ENCODE peak calls at places on chromosomes 12 and 14, in five cellular contexts. One of them, this sample, is unnamed.

GRCh38 chr12:65121049-65121955 is at the start of gene WIF1:
- DNase-seq in nephron progenitor cell: peak
- DNase-seq in ovary: no peak
- DNase-seq in fibroblast of the aortic adventitia: no peak
- DNase-seq in heart left ventricle: peak
- DNase-seq in this sample: no peak

GRCh38 chr12:117035287-117035686 is 63.9 kb downstream of the TESC start:
- DNase-seq in ovary: peak
- DNase-seq in fibroblast of the aortic adventitia: no peak
- DNase-seq in nephron progenitor cell: no peak
- DNase-seq in heart left ventricle: no peak
- DNase-seq in this sample: no peak

GRCh38 chr14:79543966-79544365 is 667.3 kb downstream of the DIO2 start:
- DNase-seq in heart left ventricle: no peak
- DNase-seq in nephron progenitor cell: no peak
- DNase-seq in fibroblast of the aortic adventitia: peak
- DNase-seq in ovary: no peak
- DNase-seq in this sample: no peak

GRCh38 chr12:115474525-115475353 is 790.8 kb upstream of the TBX3 start:
- DNase-seq in heart left ventricle: no peak
- DNase-seq in nephron progenitor cell: no peak
- DNase-seq in ovary: no peak
- DNase-seq in fibroblast of the aortic adventitia: no peak
- DNase-seq in this sample: no peak

GRCh38 chr12:82524636-82525035 is 162.1 kb upstream of the TMTC2 start:
- DNase-seq in nephron progenitor cell: no peak
- DNase-seq in fibroblast of the aortic adventitia: no peak
- DNase-seq in ovary: no peak
- DNase-seq in heart left ventricle: no peak
- DNase-seq in this sample: no peak

GRCh38 chr14:91413547-91414474 is 3.8 kb downstream of the CCDC88C start:
- DNase-seq in ovary: no peak
- DNase-seq in nephron progenitor cell: no peak
- DNase-seq in fibroblast of the aortic adventitia: no peak
- DNase-seq in heart left ventricle: no peak
- DNase-seq in this sample: no peak

GRCh38 chr12:118055144-118055557 is 5.8 kb downstream of the WSB2 start:
- DNase-seq in heart left ventricle: no peak
- DNase-seq in fibroblast of the aortic adventitia: no peak
- DNase-seq in nephron progenitor cell: peak
- DNase-seq in ovary: peak
- DNase-seq in this sample: peak

GRCh38 chr12:115190191-115190590 is 506.2 kb upstream of the TBX3 start:
- DNase-seq in heart left ventricle: no peak
- DNase-seq in fibroblast of the aortic adventitia: no peak
- DNase-seq in nephron progenitor cell: no peak
- DNase-seq in ovary: no peak
- DNase-seq in this sample: no peak

GRCh38 chr14:20191396-20191795 is 700 bp downstream of the OR11G2 start:
- DNase-seq in ovary: no peak
- DNase-seq in nephron progenitor cell: no peak
- DNase-seq in fibroblast of the aortic adventitia: no peak
- DNase-seq in heart left ventricle: no peak
- DNase-seq in this sample: no peak

GRCh38 chr12:46585854-46586621 is 213.5 kb upstream of the SLC38A2 start:
- DNase-seq in ovary: no peak
- DNase-seq in nephron progenitor cell: peak
- DNase-seq in heart left ventricle: no peak
- DNase-seq in fibroblast of the aortic adventitia: peak
- DNase-seq in this sample: peak

GRCh38 chr14:50520947-50521815 is 11.2 kb downstream of the MAP4K5 start:
- DNase-seq in nephron progenitor cell: no peak
- DNase-seq in ovary: no peak
- DNase-seq in heart left ventricle: no peak
- DNase-seq in fibroblast of the aortic adventitia: peak
- DNase-seq in this sample: peak

GRCh38 chr14:101955695-101956161 is 8.6 kb upstream of the DYNC1H1 start:
- DNase-seq in fibroblast of the aortic adventitia: no peak
- DNase-seq in nephron progenitor cell: no peak
- DNase-seq in ovary: peak
- DNase-seq in heart left ventricle: no peak
- DNase-seq in this sample: no peak

GRCh38 chr12:115620816-115621215 is 656.7 kb downstream of the MED13L start:
- DNase-seq in nephron progenitor cell: no peak
- DNase-seq in fibroblast of the aortic adventitia: no peak
- DNase-seq in ovary: no peak
- DNase-seq in heart left ventricle: no peak
- DNase-seq in this sample: no peak

GRCh38 chr14:105077649-105077995 is 12.4 kb upstream of the GPR132 start:
- DNase-seq in ovary: no peak
- DNase-seq in heart left ventricle: no peak
- DNase-seq in fibroblast of the aortic adventitia: no peak
- DNase-seq in nephron progenitor cell: no peak
- DNase-seq in this sample: no peak

GRCh38 chr14:68961781-68962584 is 17.1 kb downstream of the ACTN1 start:
- DNase-seq in fibroblast of the aortic adventitia: no peak
- DNase-seq in nephron progenitor cell: peak
- DNase-seq in ovary: no peak
- DNase-seq in heart left ventricle: no peak
- DNase-seq in this sample: no peak

GRCh38 chr12:3141339-3142321 is 64.5 kb downstream of the TSPAN9 start:
- DNase-seq in ovary: no peak
- DNase-seq in nephron progenitor cell: no peak
- DNase-seq in fibroblast of the aortic adventitia: no peak
- DNase-seq in heart left ventricle: peak
- DNase-seq in this sample: no peak

GRCh38 chr12:54216580-54217308 is 28.0 kb upstream of the SMUG1 start:
- DNase-seq in ovary: peak
- DNase-seq in heart left ventricle: peak
- DNase-seq in nephron progenitor cell: peak
- DNase-seq in fibroblast of the aortic adventitia: peak
- DNase-seq in this sample: peak

GRCh38 chr12:1670244-1670814 is 20.5 kb upstream of the ADIPOR2 start:
- DNase-seq in nephron progenitor cell: no peak
- DNase-seq in heart left ventricle: no peak
- DNase-seq in fibroblast of the aortic adventitia: no peak
- DNase-seq in ovary: no peak
- DNase-seq in this sample: no peak

GRCh38 chr12:104715562-104716182 is 242.4 kb downstream of the SLC41A2 start:
- DNase-seq in fibroblast of the aortic adventitia: no peak
- DNase-seq in heart left ventricle: no peak
- DNase-seq in ovary: no peak
- DNase-seq in nephron progenitor cell: no peak
- DNase-seq in this sample: no peak

GRCh38 chr12:110403146-110403974 is at the start of gene ANAPC7:
- DNase-seq in nephron progenitor cell: peak
- DNase-seq in fibroblast of the aortic adventitia: peak
- DNase-seq in ovary: peak
- DNase-seq in heart left ventricle: peak
- DNase-seq in this sample: peak
- TF ChIP-seq CTCF in nephron progenitor cell: no peak
- TF ChIP-seq CTCF in fibroblast of the aortic adventitia: peak
- TF ChIP-seq CTCF in ovary: no peak
- TF ChIP-seq CTCF in heart left ventricle: no peak
- TF ChIP-seq CTCF in this sample: no peak

GRCh38 chr12:93829073-93829472 is 151.9 kb downstream of the CRADD start:
- DNase-seq in fibroblast of the aortic adventitia: no peak
- DNase-seq in heart left ventricle: no peak
- DNase-seq in nephron progenitor cell: no peak
- DNase-seq in ovary: no peak
- DNase-seq in this sample: no peak
- TF ChIP-seq CTCF in fibroblast of the aortic adventitia: no peak
- TF ChIP-seq CTCF in heart left ventricle: no peak
- TF ChIP-seq CTCF in nephron progenitor cell: no peak
- TF ChIP-seq CTCF in ovary: no peak
- TF ChIP-seq CTCF in this sample: no peak

DNA sequence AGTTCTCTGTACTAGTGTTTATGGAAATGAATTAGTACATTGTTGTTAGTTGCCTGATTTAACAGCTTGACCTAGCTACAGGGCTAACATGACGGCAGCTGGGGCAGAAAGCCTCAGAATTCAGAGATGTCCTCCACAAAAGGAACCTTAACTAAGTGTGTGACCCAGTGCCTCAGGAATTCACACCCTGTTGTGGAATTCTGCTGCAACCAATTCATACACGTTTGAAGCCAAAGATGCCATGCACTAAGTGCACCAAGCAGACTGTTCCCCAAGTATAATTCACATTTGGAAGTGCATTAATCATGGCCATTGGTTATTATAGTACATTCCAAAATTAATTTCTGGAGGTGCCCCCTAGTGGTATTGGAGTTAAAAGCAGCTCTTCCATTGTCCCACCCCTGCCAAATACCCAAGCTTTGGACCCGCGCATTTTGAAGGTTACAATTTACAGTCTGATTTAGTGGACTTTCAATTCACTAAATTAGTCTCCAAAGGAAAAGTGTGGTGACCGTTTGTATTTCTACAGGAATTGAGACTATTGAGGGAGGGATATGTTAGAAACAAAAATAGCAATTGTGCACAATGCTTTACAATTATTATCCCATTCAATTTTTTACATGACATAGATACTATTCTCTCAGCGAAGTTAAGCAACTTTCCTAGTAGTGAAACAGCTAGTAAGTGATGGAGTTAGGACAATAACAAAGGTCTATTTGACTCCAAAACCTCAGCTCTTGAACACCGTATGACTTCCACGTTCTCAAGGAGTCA is 85.9 kb downstream of the PAX9 start:
- DNase-seq in fibroblast of the aortic adventitia: peak
- DNase-seq in heart left ventricle: no peak
- DNase-seq in nephron progenitor cell: no peak
- DNase-seq in ovary: no peak
- DNase-seq in this sample: no peak
- TF ChIP-seq CTCF in fibroblast of the aortic adventitia: peak
- TF ChIP-seq CTCF in heart left ventricle: no peak
- TF ChIP-seq CTCF in nephron progenitor cell: peak
- TF ChIP-seq CTCF in ovary: no peak
- TF ChIP-seq CTCF in this sample: no peak

GRCh38 chr14:75675265-75675960 is 14.4 kb downstream of the TTLL5 start:
- DNase-seq in ovary: no peak
- DNase-seq in nephron progenitor cell: no peak
- DNase-seq in heart left ventricle: no peak
- DNase-seq in fibroblast of the aortic adventitia: no peak
- DNase-seq in this sample: no peak
- TF ChIP-seq CTCF in ovary: no peak
- TF ChIP-seq CTCF in nephron progenitor cell: no peak
- TF ChIP-seq CTCF in heart left ventricle: no peak
- TF ChIP-seq CTCF in fibroblast of the aortic adventitia: no peak
- TF ChIP-seq CTCF in this sample: no peak

DNA sequence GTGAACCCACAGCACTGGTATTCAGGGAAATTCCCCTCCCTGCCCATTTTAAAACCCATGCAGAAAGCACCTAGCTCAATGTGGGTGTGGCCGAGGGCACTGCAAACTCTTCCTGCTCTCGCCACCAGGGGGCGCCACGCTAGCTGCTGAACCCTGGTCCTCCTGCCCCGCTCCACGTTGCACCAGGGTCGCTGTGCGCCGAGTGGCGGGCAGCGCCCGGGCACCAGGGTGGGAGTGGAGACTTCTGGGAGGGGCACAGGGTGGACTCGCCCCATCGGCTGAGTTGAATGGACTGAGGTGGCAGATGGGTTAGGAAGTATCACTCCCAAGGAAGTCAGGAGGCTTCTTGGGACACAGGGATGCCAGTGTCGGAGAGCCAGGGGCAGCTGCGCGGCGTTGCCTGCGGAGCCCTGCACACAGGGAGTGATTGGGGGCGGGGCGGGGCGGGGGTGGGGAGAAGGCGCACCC is 48.1 kb upstream of the BCL11B start:
- DNase-seq in ovary: no peak
- DNase-seq in fibroblast of the aortic adventitia: peak
- DNase-seq in nephron progenitor cell: peak
- DNase-seq in heart left ventricle: no peak
- DNase-seq in this sample: peak
- TF ChIP-seq CTCF in ovary: no peak
- TF ChIP-seq CTCF in fibroblast of the aortic adventitia: peak
- TF ChIP-seq CTCF in nephron progenitor cell: peak
- TF ChIP-seq CTCF in heart left ventricle: peak
- TF ChIP-seq CTCF in this sample: peak

GRCh38 chr12:110579889-110580253 is 3.2 kb downstream of the PPTC7 start:
- DNase-seq in nephron progenitor cell: no peak
- DNase-seq in ovary: no peak
- DNase-seq in heart left ventricle: no peak
- DNase-seq in fibroblast of the aortic adventitia: no peak
- DNase-seq in this sample: no peak

GRCh38 chr12:110583137-110584059 is at the start of gene PPTC7:
- DNase-seq in ovary: peak
- DNase-seq in fibroblast of the aortic adventitia: peak
- DNase-seq in heart left ventricle: peak
- DNase-seq in nephron progenitor cell: peak
- DNase-seq in this sample: peak

GRCh38 chr12:110585231-110585799 is 2.2 kb upstream of the PPTC7 start:
- DNase-seq in heart left ventricle: no peak
- DNase-seq in nephron progenitor cell: no peak
- DNase-seq in ovary: no peak
- DNase-seq in fibroblast of the aortic adventitia: peak
- DNase-seq in this sample: no peak

GRCh38 chr12:110581951-110582285 is 1.2 kb downstream of the PPTC7 start:
- DNase-seq in ovary: no peak
- DNase-seq in fibroblast of the aortic adventitia: no peak
- DNase-seq in heart left ventricle: peak
- DNase-seq in nephron progenitor cell: no peak
- DNase-seq in this sample: no peak

DNA sequence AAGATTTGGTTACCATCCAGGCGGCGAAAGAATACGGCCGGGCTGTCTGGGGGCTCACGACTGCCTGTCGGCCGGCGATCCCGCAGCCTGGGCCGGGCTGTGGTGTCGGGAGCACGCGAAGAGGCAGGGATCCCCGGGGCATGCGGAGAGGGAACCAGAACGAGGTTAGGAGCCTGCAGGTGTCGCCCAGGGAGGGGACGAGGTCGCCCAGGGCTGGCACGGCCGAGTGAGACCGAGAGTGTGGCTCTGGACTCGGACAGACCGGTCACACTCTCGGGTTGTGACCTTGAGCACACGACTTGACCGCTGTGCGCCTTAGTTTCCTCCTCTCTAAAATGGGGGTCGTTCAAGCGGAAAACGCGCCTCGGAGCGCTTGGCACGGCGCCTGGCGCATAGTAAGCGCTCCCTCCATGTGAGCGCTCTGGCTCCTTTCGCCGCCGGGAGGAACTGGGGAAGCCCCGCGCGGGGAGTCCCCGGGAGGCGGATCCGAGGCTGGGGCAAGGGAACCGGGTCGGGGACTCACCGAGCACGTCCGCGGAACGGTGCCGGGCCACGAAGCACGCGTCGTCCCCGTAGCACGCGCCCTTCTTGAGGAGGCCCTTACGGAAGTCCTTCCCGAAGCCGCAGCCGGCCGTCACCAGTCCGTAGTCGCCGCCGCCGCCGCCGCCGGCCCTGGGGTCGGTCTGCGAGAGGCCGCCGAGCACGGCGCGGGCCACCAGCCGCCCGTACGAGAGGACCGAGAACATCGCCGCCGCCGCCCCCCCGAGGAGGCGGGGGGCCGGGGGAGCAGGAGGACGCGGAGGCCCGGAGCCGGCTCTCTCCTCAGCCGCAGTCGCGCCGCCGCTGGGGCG is 607 bp downstream of the PPTC7 start:
- DNase-seq in fibroblast of the aortic adventitia: no peak
- DNase-seq in heart left ventricle: peak
- DNase-seq in ovary: peak
- DNase-seq in nephron progenitor cell: peak
- DNase-seq in this sample: peak
- TF ChIP-seq CTCF in fibroblast of the aortic adventitia: no peak
- TF ChIP-seq CTCF in heart left ventricle: no peak
- TF ChIP-seq CTCF in ovary: no peak
- TF ChIP-seq CTCF in nephron progenitor cell: no peak
- TF ChIP-seq CTCF in this sample: no peak

GRCh38 chr12:121223283-121223946 is 13.5 kb downstream of the P2RX4 start:
- DNase-seq in heart left ventricle: no peak
- DNase-seq in fibroblast of the aortic adventitia: no peak
- DNase-seq in nephron progenitor cell: no peak
- DNase-seq in ovary: peak
- DNase-seq in this sample: no peak
- TF ChIP-seq CTCF in heart left ventricle: no peak
- TF ChIP-seq CTCF in fibroblast of the aortic adventitia: peak
- TF ChIP-seq CTCF in nephron progenitor cell: no peak
- TF ChIP-seq CTCF in ovary: no peak
- TF ChIP-seq CTCF in this sample: no peak